ENCODE peak calls at places on chromosomes 1 and 21, in eight cellular contexts. E is Peyer's patch, X is dermis microvascular lymphatic vessel endothelial cell, W is HEK293T, B is NT2/D1, L is amniotic stem cell, O is progenitor cell of endocrine pancreas, I is iPS-NIHi11. T is an unnamed sample.

GRCh38 chr1:227424948-227425347 is 106.7 kb upstream of the CDC42BPA start:
- DNase-seq in E (no peak), X (no peak), W (no peak), B (no peak), L (no peak), O (no peak), I (no peak), T (no peak)

GRCh38 chr1:207886227-207886626 is 24.7 kb downstream of the CD34 start:
- DNase-seq in E (no peak), X (no peak), W (no peak), B (no peak), L (no peak), O (no peak), I (no peak), T (no peak)

GRCh38 chr1:227779021-227779441 is 36.4 kb upstream of the PRSS38 start:
- DNase-seq in E (peak), X (no peak), W (no peak), B (no peak), L (no peak), O (no peak), I (no peak), T (no peak)

GRCh38 chr1:228727682-228728171 is 7.6 kb upstream of the RHOU start:
- DNase-seq in E (no peak), X (no peak), W (no peak), B (no peak), L (no peak), O (no peak), I (no peak), T (no peak)

GRCh38 chr1:20634065-20634593 is 871 bp downstream of the PINK1 start:
- DNase-seq in E (no peak), X (no peak), W (no peak), B (no peak), L (no peak), O (no peak), I (no peak), T (no peak)

GRCh38 chr1:160993544-160993943 is 27.4 kb downstream of the F11R start:
- DNase-seq in E (no peak), X (peak), W (no peak), B (no peak), L (peak), O (no peak), I (no peak), T (no peak)

GRCh38 chr1:44947060-44947773 is 39.2 kb downstream of the EIF2B3 start:
- DNase-seq in E (no peak), X (peak), W (no peak), B (no peak), L (peak), O (no peak), I (no peak), T (no peak)

GRCh38 chr1:154567386-154568164 is at the start of gene CHRNB2:
- DNase-seq in E (peak), X (no peak), W (peak), B (peak), L (no peak), O (peak), I (peak), T (peak)

GRCh38 chr1:41773144-41773571 is 145.6 kb downstream of the HIVEP3 start:
- DNase-seq in E (no peak), X (no peak), W (no peak), B (no peak), L (peak), O (no peak), I (no peak), T (peak)

GRCh38 chr1:20699558-20699957 is 18.2 kb downstream of the KIF17 start:
- DNase-seq in E (peak), X (no peak), W (no peak), B (no peak), L (no peak), O (no peak), I (no peak), T (peak)

GRCh38 chr1:23798662-23799142 is 1.9 kb downstream of the GALE start:
- DNase-seq in E (peak), X (no peak), W (no peak), B (no peak), L (no peak), O (no peak), I (peak), T (no peak)

GRCh38 chr1:94154989-94155388 is 34.0 kb upstream of the ABCA4 start:
- DNase-seq in E (no peak), X (no peak), W (no peak), B (no peak), L (no peak), O (no peak), I (no peak), T (no peak)

GRCh38 chr1:159187647-159188374 is 16.4 kb downstream of the CADM3 start:
- DNase-seq in E (no peak), X (no peak), W (no peak), B (peak), L (no peak), O (no peak), I (peak), T (no peak)

GRCh38 chr1:30302808-30303310 is 420.5 kb downstream of the MATN1 start:
- DNase-seq in E (no peak), X (no peak), W (no peak), B (no peak), L (no peak), O (peak), I (no peak), T (no peak)

GRCh38 chr1:32702599-32703478 is at the start of gene SYNC:
- DNase-seq in E (peak), X (no peak), W (peak), B (no peak), L (peak), O (no peak), I (peak), T (no peak)

GRCh38 chr1:16618719-16619118 is 5.4 kb upstream of the NBPF1 start:
- DNase-seq in E (peak), X (no peak), W (no peak), B (no peak), L (no peak), O (peak), I (peak), T (no peak)

GRCh38 chr1:225242611-225243010 is 185.2 kb downstream of the LBR start:
- DNase-seq in E (no peak), X (no peak), W (no peak), B (no peak), L (no peak), O (no peak), I (no peak), T (no peak)

GRCh38 chr1:185853739-185854138 is 119.5 kb downstream of the HMCN1 start:
- DNase-seq in E (no peak), X (no peak), W (no peak), B (no peak), L (peak), O (no peak), I (no peak), T (peak)

GRCh38 chr1:92784051-92784638 is 763 bp downstream of the EVI5 start:
- DNase-seq in E (no peak), X (peak), W (peak), B (no peak), L (no peak), O (no peak), I (peak), T (peak)

GRCh38 chr21:41768371-41769042 is 1.7 kb upstream of the RIPK4 start:
- DNase-seq in E (peak), X (peak), W (no peak), B (no peak), L (peak), O (no peak), I (no peak), T (peak)

GRCh38 chr1:8389962-8390535 is 72.1 kb downstream of the SLC45A1 start:
- DNase-seq in E (no peak), X (no peak), W (no peak), B (no peak), L (no peak), O (no peak), I (no peak), T (no peak)

GRCh38 chr1:193662030-193662429 is 475.6 kb upstream of the B3GALT2 start:
- DNase-seq in E (no peak), X (no peak), W (no peak), B (no peak), L (no peak), O (no peak), I (no peak), T (no peak)

GRCh38 chr1:167312871-167313270 is 92.2 kb downstream of the POU2F1 start:
- DNase-seq in E (no peak), X (no peak), W (no peak), B (no peak), L (no peak), O (no peak), I (no peak), T (no peak)

GRCh38 chr1:44650159-44650831 is 24.0 kb downstream of the TMEM53 start:
- DNase-seq in E (peak), X (no peak), W (no peak), B (no peak), L (no peak), O (no peak), I (peak), T (no peak)

GRCh38 chr1:173050865-173051264 is at the start of gene TNFSF18:
- DNase-seq in E (no peak), X (peak), W (no peak), B (no peak), L (no peak), O (no peak), I (no peak), T (no peak)

GRCh38 chr1:150072959-150073358 is 5.4 kb downstream of the VPS45 start:
- DNase-seq in E (no peak), X (no peak), W (no peak), B (no peak), L (no peak), O (no peak), I (no peak), T (no peak)

GRCh38 chr21:42145569-42146250 is 73.2 kb upstream of the ABCG1 start:
- DNase-seq in E (peak), X (peak), W (peak), B (peak), L (peak), O (peak), I (peak), T (peak)

GRCh38 chr1:103220503-103221095 is 112.3 kb upstream of the COL11A1 start:
- DNase-seq in E (no peak), X (no peak), W (no peak), B (no peak), L (no peak), O (no peak), I (no peak), T (no peak)

GRCh38 chr1:16367968-16368910 is 1.2 kb downstream of the SZRD1 start:
- DNase-seq in E (no peak), X (no peak), W (no peak), B (no peak), L (no peak), O (no peak), I (peak), T (no peak)

GRCh38 chr1:64082459-64082858 is 121.0 kb upstream of the UBE2U start:
- DNase-seq in E (no peak), X (no peak), W (no peak), B (no peak), L (peak), O (no peak), I (no peak), T (no peak)

GRCh38 chr1:24468605-24469004 is 34.0 kb upstream of the RCAN3 start:
- DNase-seq in E (no peak), X (no peak), W (no peak), B (no peak), L (no peak), O (no peak), I (no peak), T (no peak)

GRCh38 chr1:55337801-55338447 is 122.8 kb upstream of the USP24 start:
- DNase-seq in E (no peak), X (peak), W (peak), B (peak), L (peak), O (no peak), I (peak), T (no peak)

GRCh38 chr1:98468111-98468717 is 193.3 kb upstream of the SNX7 start:
- DNase-seq in E (no peak), X (peak), W (peak), B (peak), L (no peak), O (no peak), I (peak), T (peak)

GRCh38 chr1:52502789-52503188 is 50.1 kb downstream of the TUT4 start:
- DNase-seq in E (no peak), X (no peak), W (no peak), B (no peak), L (no peak), O (no peak), I (no peak), T (no peak)

GRCh38 chr21:28442624-28443023 is 550.1 kb downstream of the LTN1 start:
- DNase-seq in E (no peak), X (no peak), W (no peak), B (no peak), L (no peak), O (no peak), I (no peak), T (no peak)

GRCh38 chr21:37223804-37224345 is 43.3 kb downstream of the VPS26C start:
- DNase-seq in E (no peak), X (no peak), W (no peak), B (no peak), L (no peak), O (no peak), I (no peak), T (no peak)

GRCh38 chr1:29675481-29676263 is 439.4 kb downstream of the PTPRU start:
- DNase-seq in E (no peak), X (peak), W (no peak), B (no peak), L (no peak), O (peak), I (no peak), T (no peak)

GRCh38 chr1:38341694-38342093 is 295.1 kb upstream of the POU3F1 start:
- DNase-seq in E (no peak), X (no peak), W (no peak), B (no peak), L (no peak), O (no peak), I (no peak), T (no peak)

GRCh38 chr1:10958614-10959013 is 53.8 kb upstream of the TARDBP start:
- DNase-seq in E (no peak), X (no peak), W (no peak), B (no peak), L (no peak), O (no peak), I (peak), T (peak)

T was measured in PC-9.